ENCODE peak calls at places on chromosomes 11 and 22, in five cellular contexts. I is SK-N-SH, P is HepG2, D is K562, W is GM12878. N is an unnamed sample.

GRCh38 chr11:130166457-130166784 is 6.8 kb downstream of the ST14 start:
- DNase-seq in I (peak; percentile 46), P (peak; percentile 33), D (peak; percentile 44), W (no peak), N (no peak)

GRCh38 chr22:44395116-44396005 is 82.6 kb upstream of the SHISAL1 start:
- DNase-seq in I (peak; percentile 72), P (no peak), D (no peak), W (no peak), N (no peak)

GRCh38 chr11:60989108-60989650 is 17.7 kb downstream of the CD6 start:
- DNase-seq in I (no peak), P (no peak), D (no peak), W (no peak), N (peak; percentile 38)

GRCh38 chr11:31001432-31001831 is 368.1 kb downstream of the DCDC1 start:
- DNase-seq in I (peak; percentile 4), P (no peak), D (no peak), W (no peak), N (no peak)

GRCh38 chr11:109911488-109911887 is 181.7 kb upstream of the ZC3H12C start:
- DNase-seq in I (no peak), P (no peak), D (no peak), W (no peak), N (no peak)

GRCh38 chr11:129457321-129457720 is 81.7 kb downstream of the BARX2 start:
- DNase-seq in I (no peak), P (no peak), D (no peak), W (no peak), N (no peak)

GRCh38 chr11:114311946-114312345 is 15.7 kb downstream of the NNMT start:
- DNase-seq in I (no peak), P (no peak), D (no peak), W (no peak), N (no peak)

GRCh38 chr11:117819096-117820040 is 5.2 kb downstream of the FXYD2 start:
- DNase-seq in I (peak; percentile 74), P (peak; percentile 61), D (peak; percentile 83), W (no peak), N (peak; percentile 72)

GRCh38 chr11:89443366-89444303 is 47.5 kb downstream of the NOX4 start:
- DNase-seq in I (peak; percentile 12), P (no peak), D (no peak), W (no peak), N (no peak)

GRCh38 chr11:36492724-36493304 is 17.3 kb downstream of the TRAF6 start:
- DNase-seq in I (peak; percentile 46), P (peak; percentile 35), D (peak; percentile 71), W (no peak), N (peak; percentile 38)

GRCh38 chr11:705646-706438 is at the start of gene EPS8L2:
- DNase-seq in I (peak; percentile 45), P (no peak), D (peak; percentile 79), W (no peak), N (no peak)

GRCh38 chr11:59815754-59816153 is 5.2 kb upstream of the MRPL16 start:
- DNase-seq in I (no peak), P (no peak), D (no peak), W (no peak), N (no peak)

GRCh38 chr11:44876194-44876723 is 74.4 kb downstream of the TP53I11 start:
- DNase-seq in I (no peak), P (no peak), D (no peak), W (no peak), N (no peak)

GRCh38 chr22:38298312-38299000 is 18.8 kb downstream of the CSNK1E start:
- DNase-seq in I (peak; percentile 52), P (no peak), D (no peak), W (no peak), N (no peak)

GRCh38 chr11:1156506-1157340 is 1.0 kb upstream of the MUC5AC start:
- DNase-seq in I (no peak), P (no peak), D (no peak), W (no peak), N (no peak)

GRCh38 chr11:76025068-76025467 is 181.2 kb downstream of the WNT11 start:
- DNase-seq in I (no peak), P (no peak), D (no peak), W (no peak), N (no peak)

GRCh38 chr11:111272420-111272819 is 25.9 kb upstream of the POU2AF3 start:
- DNase-seq in I (no peak), P (no peak), D (no peak), W (no peak), N (no peak)

GRCh38 chr11:12045914-12046635 is 37.6 kb upstream of the DKK3 start:
- DNase-seq in I (no peak), P (no peak), D (no peak), W (no peak), N (no peak)

GRCh38 chr11:129313588-129314288 is 61.9 kb upstream of the BARX2 start:
- DNase-seq in I (no peak), P (no peak), D (no peak), W (no peak), N (no peak)

GRCh38 chr11:56531856-56532255 is 11.2 kb downstream of the OR5M11 start:
- DNase-seq in I (no peak), P (no peak), D (no peak), W (no peak), N (no peak)

GRCh38 chr11:21794306-21794705 is 398.6 kb upstream of the ANO5 start:
- DNase-seq in I (no peak), P (no peak), D (no peak), W (no peak), N (no peak)

GRCh38 chr11:116108161-116108560 is 603.9 kb upstream of the CADM1 start:
- DNase-seq in I (no peak), P (no peak), D (no peak), W (no peak), N (no peak)

GRCh38 chr11:130128626-130129025 is 31.0 kb upstream of the ST14 start:
- DNase-seq in I (no peak), P (no peak), D (no peak), W (no peak), N (no peak)

GRCh38 chr11:69918231-69918937 is 99.2 kb upstream of the FGF3 start:
- DNase-seq in I (no peak), P (no peak), D (no peak), W (no peak), N (no peak)

GRCh38 chr11:101103431-101103830 is 26.2 kb downstream of the PGR start:
- DNase-seq in I (no peak), P (no peak), D (no peak), W (no peak), N (no peak)

GRCh38 chr11:45994421-45995341 is 72.2 kb downstream of the LARGE2 start:
- DNase-seq in I (peak; percentile 25), P (no peak), D (peak; percentile 97), W (no peak), N (no peak)

GRCh38 chr11:31641477-31642062 is 132.0 kb downstream of the ELP4 start:
- DNase-seq in I (peak; percentile 5), P (peak; percentile 40), D (peak; percentile 40), W (no peak), N (no peak)

GRCh38 chr11:576791-577610 is 731 bp downstream of the PHRF1 start:
- DNase-seq in I (no peak), P (no peak), D (no peak), W (no peak), N (no peak)

GRCh38 chr11:27385245-27385644 is 22.2 kb upstream of the CCDC34 start:
- DNase-seq in I (no peak), P (no peak), D (no peak), W (no peak), N (no peak)

GRCh38 chr11:122038543-122038942 is 77.5 kb downstream of the BLID start:
- DNase-seq in I (no peak), P (no peak), D (no peak), W (no peak), N (no peak)

GRCh38 chr22:42340150-42340549 is 69.7 kb upstream of the TCF20 start:
- DNase-seq in I (no peak), P (no peak), D (no peak), W (no peak), N (no peak)

GRCh38 chr22:29954203-29954855 is 71.4 kb downstream of the MTMR3 start:
- DNase-seq in I (no peak), P (no peak), D (peak; percentile 67), W (no peak), N (no peak)

GRCh38 chr11:14335712-14336111 is 23.3 kb downstream of the RRAS2 start:
- DNase-seq in I (no peak), P (no peak), D (no peak), W (no peak), N (no peak)

GRCh38 chr22:29431986-29432385 is 6.4 kb upstream of the RFPL1 start:
- DNase-seq in I (no peak), P (no peak), D (peak; percentile 29), W (no peak), N (no peak)

GRCh38 chr11:75238595-75239245 is 1.9 kb upstream of the TPBGL start:
- DNase-seq in I (peak; percentile 17), P (no peak), D (no peak), W (no peak), N (no peak)

GRCh38 chr22:25357606-25358420 is 138.4 kb downstream of the CRYBB2 start:
- DNase-seq in I (no peak), P (no peak), D (no peak), W (no peak), N (no peak)

GRCh38 chr11:88359529-88359928 is 22.0 kb upstream of the CTSC start:
- DNase-seq in I (no peak), P (no peak), D (peak; percentile 65), W (peak; percentile 74), N (peak; percentile 52)

DNA sequence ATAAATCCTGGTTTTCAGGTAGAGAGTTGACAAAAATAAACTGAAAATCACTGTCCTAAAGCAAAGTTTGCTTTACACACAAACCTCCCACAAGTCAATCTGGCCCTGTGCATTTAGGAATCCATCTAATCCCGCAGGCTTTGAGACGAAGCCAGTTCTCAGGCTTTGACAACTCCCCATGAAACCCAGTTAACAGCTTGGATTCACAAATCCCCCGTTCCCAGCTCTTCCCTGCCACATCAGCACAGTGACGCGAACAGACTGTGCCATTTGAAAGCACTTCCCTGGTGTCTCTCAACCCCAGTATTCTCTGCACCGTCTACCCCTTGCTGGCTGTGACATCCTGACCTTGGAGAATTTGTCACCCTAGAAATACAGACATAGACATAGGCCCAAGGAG is 117.8 kb downstream of the OPCML start:
- DNase-seq in I (no peak), P (no peak), D (no peak), W (no peak), N (no peak)
- TF ChIP-seq REST in I (no peak), P (no peak), D (no peak), W (no peak), N (no peak)

DNA sequence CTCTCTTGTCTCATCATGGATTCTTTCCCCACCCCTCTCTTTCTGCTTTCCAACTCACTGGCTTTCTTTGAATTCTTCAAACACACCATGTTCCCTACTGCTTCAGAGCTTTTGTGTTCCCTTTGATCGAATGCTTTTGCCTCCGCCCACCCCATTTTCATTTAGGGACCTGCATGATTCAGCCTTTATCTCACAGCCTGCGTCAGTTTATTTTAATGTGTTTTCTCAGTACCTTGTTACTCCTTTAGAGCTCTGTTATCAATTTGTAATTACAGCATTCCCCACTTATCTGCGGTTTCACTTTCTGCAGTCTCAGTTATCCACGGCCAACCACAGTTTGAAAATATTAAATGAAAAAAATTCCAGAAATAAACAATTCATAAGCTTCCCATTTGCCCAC is 451.3 kb downstream of the METTL15 start:
- DNase-seq in I (no peak), P (no peak), D (no peak), W (no peak), N (no peak)
- TF ChIP-seq POLR2AphosphoS5 in I (no peak), P (no peak), D (no peak), W (no peak), N (no peak)

GRCh38 chr22:35212020-35212419 is 45.3 kb upstream of the HMGXB4 start:
- DNase-seq in I (no peak), P (no peak), D (peak; percentile 90), W (no peak), N (no peak)
- TF ChIP-seq GABPA in I (no peak), P (no peak), D (no peak), W (no peak), N (no peak)

GRCh38 chr11:2579315-2580060 is 120.3 kb downstream of the KCNQ1OT1 start:
- DNase-seq in I (peak; percentile 56), P (no peak), D (no peak), W (no peak), N (no peak)
- TF ChIP-seq REST in I (no peak), P (no peak), D (no peak), W (no peak), N (no peak)